ENCODE peak calls at places on chromosome 9, in four cellular contexts. Q is A549; B is HFFc6; X is CD4-positive, alpha-beta T cell. K is an unnamed sample.

GRCh38 chr9:11743356-11743755 is 949.8 kb upstream of the TYRP1 start:
- DNase-seq in B (no peak), X (no peak), Q (no peak), K (no peak)

GRCh38 chr9:70746760-70747159 is 332.3 kb upstream of the KLF9 start:
- DNase-seq in Q (no peak), B (no peak), X (no peak), K (no peak)

GRCh38 chr9:111728617-111729366 is 65.9 kb downstream of the SHOC1 start:
- DNase-seq in X (no peak), B (peak), Q (peak), K (no peak)

GRCh38 chr9:37220971-37221370 is 100.6 kb downstream of the ZCCHC7 start:
- DNase-seq in X (no peak), B (peak), Q (no peak), K (no peak)

GRCh38 chr9:111916234-111916645 is 19.6 kb downstream of the UGCG start:
- DNase-seq in B (no peak), Q (no peak), X (no peak), K (no peak)

GRCh38 chr9:94772128-94772527 is 45.6 kb downstream of the AOPEP start:
- DNase-seq in B (no peak), X (no peak), Q (no peak), K (no peak)

GRCh38 chr9:136430591-136431234 is 8.9 kb downstream of the INPP5E start:
- DNase-seq in X (no peak), Q (peak), B (no peak), K (no peak)

GRCh38 chr9:110538169-110538568 is 41.4 kb downstream of the SVEP1 start:
- DNase-seq in Q (no peak), X (no peak), B (peak), K (no peak)

GRCh38 chr9:32644698-32645097 is 9.2 kb upstream of the TAF1L start:
- DNase-seq in B (peak), X (no peak), Q (peak), K (no peak)

GRCh38 chr9:86141843-86142242 is 42.5 kb upstream of the GOLM1 start:
- DNase-seq in Q (no peak), B (no peak), X (no peak), K (no peak)

GRCh38 chr9:70410368-70410767 is 4.1 kb downstream of the KLF9 start:
- DNase-seq in Q (no peak), B (peak), X (no peak), K (no peak)

GRCh38 chr9:31304576-31304975 is 1079.9 kb upstream of the ACO1 start:
- DNase-seq in X (no peak), Q (peak), B (peak), K (no peak)

GRCh38 chr9:99023831-99024230 is 80.1 kb downstream of the COL15A1 start:
- DNase-seq in Q (no peak), X (no peak), B (no peak), K (no peak)

GRCh38 chr9:68574150-68574549 is 33.5 kb upstream of the TMEM252 start:
- DNase-seq in Q (no peak), B (no peak), X (no peak), K (no peak)
- TF ChIP-seq CTCF in Q (peak), B (peak), X (no peak), K (no peak)

GRCh38 chr9:133499892-133500270 is 21.0 kb upstream of the SLC2A6 start:
- DNase-seq in Q (no peak), B (no peak), X (no peak), K (no peak)

GRCh38 chr9:133497443-133497842 is 18.5 kb upstream of the SLC2A6 start:
- DNase-seq in Q (no peak), B (no peak), X (no peak), K (no peak)

GRCh38 chr9:133496901-133497411 is 18.1 kb upstream of the SLC2A6 start:
- DNase-seq in X (no peak), B (no peak), Q (no peak), K (no peak)

GRCh38 chr9:133502112-133502511 is 22.6 kb downstream of the MYMK start:
- DNase-seq in X (no peak), B (no peak), Q (no peak), K (no peak)

GRCh38 chr9:133499130-133499891 is 20.4 kb upstream of the SLC2A6 start:
- DNase-seq in X (no peak), B (no peak), Q (no peak), K (no peak)
- TF ChIP-seq CTCF in X (no peak), B (no peak), Q (no peak), K (no peak)

DNA sequence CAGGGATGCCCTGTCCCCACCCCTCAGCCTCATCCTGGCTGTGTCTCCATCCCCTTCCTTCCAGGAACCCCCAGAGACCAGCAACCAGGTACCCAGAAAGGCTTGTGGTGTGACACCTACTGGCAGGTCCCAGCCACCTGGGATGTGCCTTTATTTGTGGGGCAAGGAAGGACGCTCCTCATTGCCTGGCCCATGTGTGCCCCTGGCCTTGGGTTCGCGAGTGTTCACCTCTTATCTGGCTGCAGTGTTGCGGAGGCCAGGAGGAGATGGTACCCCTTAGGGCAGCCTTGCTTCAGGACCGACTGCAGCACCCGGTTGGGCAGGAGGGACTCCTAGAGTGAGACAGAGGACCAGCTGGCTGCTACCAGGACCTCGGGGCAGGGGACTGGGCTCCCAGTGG is 8.8 kb downstream of the C9orf50 start:
- DNase-seq in Q (no peak), B (no peak), X (no peak), K (no peak)
- TF ChIP-seq CTCF in Q (no peak), B (peak), X (no peak), K (no peak)

GRCh38 chr9:125475385-125475784 is 213.8 kb downstream of the GAPVD1 start:
- DNase-seq in X (no peak), B (no peak), Q (no peak), K (no peak)

GRCh38 chr9:125470767-125471580 is 209.3 kb downstream of the GAPVD1 start:
- DNase-seq in X (no peak), B (no peak), Q (no peak), K (no peak)

GRCh38 chr9:125472562-125472925 is 210.9 kb downstream of the GAPVD1 start:
- DNase-seq in B (no peak), X (no peak), Q (no peak), K (no peak)

GRCh38 chr9:125476645-125477044 is 215.0 kb downstream of the GAPVD1 start:
- DNase-seq in Q (no peak), B (no peak), X (no peak), K (no peak)

DNA sequence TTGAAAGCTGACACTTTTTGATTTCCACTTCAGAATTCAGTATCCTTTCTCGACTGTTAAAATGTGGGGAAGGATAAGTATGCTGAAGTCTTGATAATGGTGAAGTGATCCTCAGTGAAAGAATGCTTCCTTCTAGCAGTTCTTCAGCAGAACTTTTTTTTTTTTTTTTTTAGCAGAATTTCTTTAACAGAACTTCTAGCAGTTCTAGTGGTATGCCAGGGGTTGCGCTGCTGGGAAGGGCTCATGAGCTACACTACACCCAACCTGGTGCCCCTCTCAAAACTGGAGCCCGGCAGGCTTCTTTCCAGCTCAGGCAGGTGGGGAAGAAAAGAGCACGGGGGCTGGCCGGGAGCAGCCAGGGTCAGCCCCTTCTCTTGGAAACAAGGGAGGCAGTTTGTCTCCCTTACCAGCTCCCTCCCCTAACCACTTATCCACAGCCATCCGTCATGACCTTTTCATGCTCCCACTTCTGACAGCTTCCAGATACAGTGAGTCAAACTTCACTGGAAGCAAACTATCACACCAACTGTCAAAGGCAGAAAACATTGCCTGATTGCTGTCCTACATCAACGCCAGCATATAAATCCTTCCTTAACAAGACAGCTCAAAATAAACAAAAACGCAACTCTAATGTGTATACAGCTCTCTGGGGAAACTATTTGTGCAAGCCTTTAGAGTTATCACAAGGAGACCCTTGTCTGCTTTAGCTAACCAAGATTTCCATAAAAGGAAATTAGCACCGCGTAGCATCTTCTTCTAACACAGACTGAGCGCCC is 211.5 kb downstream of the GAPVD1 start:
- DNase-seq in B (peak), Q (no peak), X (no peak), K (no peak)
- TF ChIP-seq CTCF in B (peak), Q (no peak), X (no peak), K (no peak)

DNA sequence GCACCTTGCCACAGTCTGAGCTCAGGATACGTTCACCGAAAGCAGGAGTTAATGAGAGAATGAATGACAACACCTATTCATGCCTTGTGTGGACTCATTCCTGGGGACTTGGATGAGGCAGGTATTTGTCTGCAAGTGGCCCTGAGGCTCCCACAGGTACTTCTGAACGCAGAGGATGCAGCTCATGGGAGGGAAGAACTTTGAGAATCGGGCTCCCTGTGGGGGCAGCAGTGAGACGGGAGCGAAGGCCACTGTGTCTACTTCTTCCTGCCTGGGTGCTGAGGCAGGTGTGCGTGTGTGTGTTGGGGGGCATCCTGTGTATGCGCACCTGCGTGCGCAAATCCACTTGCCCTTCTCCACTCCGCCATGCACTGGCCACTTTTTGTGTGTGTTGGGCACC is 42.2 kb downstream of the PTPN3 start:
- DNase-seq in Q (no peak), X (no peak), B (no peak), K (no peak)
- TF ChIP-seq CTCF in Q (no peak), X (no peak), B (no peak), K (no peak)

DNA sequence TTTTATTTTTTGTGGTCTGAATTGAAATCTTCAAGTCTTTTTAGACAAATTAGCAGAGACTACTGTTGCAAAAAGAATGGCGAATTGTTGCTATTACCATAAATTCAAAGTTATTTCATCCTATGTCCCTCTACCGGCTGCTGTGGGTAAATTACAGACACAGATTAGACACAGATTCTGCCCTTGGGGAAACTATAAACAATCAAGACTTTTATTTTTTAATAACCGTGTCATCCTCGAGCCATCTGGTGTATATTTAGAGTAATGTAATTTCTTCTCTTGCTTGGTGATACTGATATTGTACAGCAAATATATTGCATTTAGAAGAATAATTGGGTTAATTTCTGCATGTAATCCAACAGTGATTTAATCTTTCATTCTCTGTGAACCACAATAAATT is 228.0 kb upstream of the ADAMTSL1 start:
- DNase-seq in B (peak), Q (no peak), X (no peak), K (no peak)
- TF ChIP-seq CTCF in B (peak), Q (no peak), X (no peak), K (no peak)

GRCh38 chr9:134163374-134164196 is 779 bp downstream of the RNU6ATAC start:
- DNase-seq in B (peak), X (peak), Q (no peak), K (peak)
- TF ChIP-seq CTCF in B (peak), X (peak), Q (no peak), K (peak)